ENCODE peak calls at places on chromosomes 5 and 9, in seven cellular contexts. B, D, S, Y, J, H and I are unnamed samples.

GRCh38 chr9:90326219-90326618 is 316.4 kb downstream of the DIRAS2 start:
- DNase-seq in B (no peak), D (no peak), S (no peak), Y (no peak), J (no peak), H (no peak), I (no peak)

GRCh38 chr9:35679766-35680330 is 6.1 kb downstream of the CA9 start:
- DNase-seq in B (no peak), D (no peak), S (no peak), Y (no peak), J (no peak), H (no peak), I (no peak)

GRCh38 chr5:33457817-33458216 is 17.1 kb downstream of the TARS1 start:
- DNase-seq in B (no peak), D (no peak), S (no peak), Y (no peak), J (no peak), H (no peak), I (no peak)

GRCh38 chr5:124080256-124080655 is 568.3 kb downstream of the CSNK1G3 start:
- DNase-seq in B (no peak), D (no peak), S (no peak), Y (no peak), J (no peak), H (no peak), I (no peak)

GRCh38 chr9:126676685-126677143 is 63.0 kb downstream of the LMX1B start:
- DNase-seq in B (no peak), D (no peak), S (peak; percentile 46), Y (no peak), J (no peak), H (no peak), I (no peak)

GRCh38 chr9:128504485-128505413 is at the start of gene GLE1:
- DNase-seq in B (peak; percentile 52), D (peak; percentile 94), S (peak; percentile 97), Y (peak; percentile 77), J (peak; percentile 38), H (peak; percentile 91), I (peak; percentile 96)

GRCh38 chr9:85451680-85452079 is 290.1 kb downstream of the AGTPBP1 start:
- DNase-seq in B (no peak), D (no peak), S (no peak), Y (no peak), J (no peak), H (no peak), I (no peak)

GRCh38 chr9:82332018-82332773 is 343.6 kb downstream of the SPATA31D1 start:
- DNase-seq in B (no peak), D (no peak), S (no peak), Y (no peak), J (no peak), H (no peak), I (no peak)

GRCh38 chr5:176809544-176810083 is 745 bp upstream of the UNC5A start:
- DNase-seq in B (no peak), D (no peak), S (no peak), Y (no peak), J (no peak), H (no peak), I (no peak)